ENCODE peak calls at places on chromosome X, in six cellular contexts. N is upper lobe of left lung, G is HepG2, A is A549, L is GM12878, I is K562. T is an unnamed sample.

GRCh38 chrX:67544281-67544680 is 460 bp downstream of the AR start:
- ATAC-seq in N (peak; percentile 39), G (no peak), A (peak; percentile 42), L (no peak), I (no peak), T (peak; percentile 26)

GRCh38 chrX:119069128-119069527 is 3.7 kb upstream of the CT47C1 start:
- ATAC-seq in N (no peak), G (no peak), A (no peak), L (no peak), I (no peak), T (no peak)

GRCh38 chrX:30659421-30659820 is 6.2 kb downstream of the GK start:
- ATAC-seq in N (peak; percentile 53), G (no peak), A (no peak), L (peak; percentile 53), I (peak; percentile 77), T (no peak)

GRCh38 chrX:153582896-153583295 is 16.0 kb downstream of the CCNQ start:
- ATAC-seq in N (no peak), G (peak; percentile 55), A (no peak), L (peak; percentile 100), I (peak; percentile 89), T (no peak)

GRCh38 chrX:87900320-87900908 is 382.8 kb downstream of the KLHL4 start:
- ATAC-seq in N (no peak), G (no peak), A (no peak), L (peak; percentile 91), I (no peak), T (no peak)

GRCh38 chrX:148670277-148670676 is 169.9 kb downstream of the AFF2 start:
- ATAC-seq in N (no peak), G (no peak), A (no peak), L (no peak), I (no peak), T (no peak)

GRCh38 chrX:100643943-100644587 is at the start of gene SRPX2:
- ATAC-seq in N (peak; percentile 90), G (no peak), A (peak; percentile 98), L (no peak), I (no peak), T (peak; percentile 91)

GRCh38 chrX:148647666-148648065 is 147.2 kb downstream of the AFF2 start:
- ATAC-seq in N (no peak), G (no peak), A (no peak), L (no peak), I (no peak), T (no peak)

GRCh38 chrX:115665122-115665521 is 104.1 kb downstream of the PLS3 start:
- ATAC-seq in N (no peak), G (no peak), A (no peak), L (no peak), I (no peak), T (no peak)

GRCh38 chrX:148535639-148536038 is 35.2 kb downstream of the AFF2 start:
- ATAC-seq in N (no peak), G (no peak), A (no peak), L (no peak), I (no peak), T (no peak)

GRCh38 chrX:39451061-39451460 is 646.7 kb downstream of the BCOR start:
- ATAC-seq in N (no peak), G (no peak), A (no peak), L (no peak), I (no peak), T (no peak)

GRCh38 chrX:44267116-44267515 is 76.4 kb downstream of the EFHC2 start:
- ATAC-seq in N (no peak), G (no peak), A (no peak), L (no peak), I (no peak), T (no peak)

GRCh38 chrX:65480960-65481359 is 53.6 kb downstream of the LAS1L start:
- ATAC-seq in N (no peak), G (no peak), A (no peak), L (no peak), I (no peak), T (no peak)

GRCh38 chrX:125203737-125204578 is 115.7 kb upstream of the TEX13C start:
- ATAC-seq in N (peak; percentile 79), G (no peak), A (peak; percentile 50), L (no peak), I (peak; percentile 88), T (peak; percentile 59)

GRCh38 chrX:82711432-82711831 is 796.7 kb upstream of the POU3F4 start:
- ATAC-seq in N (no peak), G (no peak), A (no peak), L (no peak), I (no peak), T (no peak)

GRCh38 chrX:20720954-20721626 is 454.4 kb upstream of the RPS6KA3 start:
- ATAC-seq in N (no peak), G (peak; percentile 69), A (no peak), L (no peak), I (no peak), T (no peak)

GRCh38 chrX:150409964-150410363 is 46.8 kb downstream of the MAMLD1 start:
- ATAC-seq in N (no peak), G (no peak), A (no peak), L (no peak), I (no peak), T (no peak)

GRCh38 chrX:44935640-44936039 is 62.7 kb downstream of the KDM6A start:
- ATAC-seq in N (no peak), G (no peak), A (no peak), L (no peak), I (no peak), T (no peak)

GRCh38 chrX:144566592-144566991 is 680.7 kb upstream of the SPANXN1 start:
- ATAC-seq in N (no peak), G (no peak), A (no peak), L (peak; percentile 49), I (no peak), T (no peak)

GRCh38 chrX:111407948-111408347 is 4.0 kb downstream of the DCX start:
- ATAC-seq in N (no peak), G (no peak), A (no peak), L (no peak), I (no peak), T (no peak)

GRCh38 chrX:43849173-43849572 is 33.1 kb downstream of the MAOB start:
- ATAC-seq in N (no peak), G (no peak), A (no peak), L (no peak), I (no peak), T (no peak)

GRCh38 chrX:18098704-18099103 is 122.0 kb downstream of the BEND2 start:
- ATAC-seq in N (no peak), G (no peak), A (no peak), L (no peak), I (no peak), T (no peak)

GRCh38 chrX:47482065-47482511 is 934 bp downstream of the ZNF41 start:
- ATAC-seq in N (no peak), G (no peak), A (peak; percentile 24), L (peak; percentile 7), I (peak; percentile 3), T (no peak)

GRCh38 chrX:119495734-119496520 is 27.7 kb downstream of the SLC25A5 start:
- ATAC-seq in N (no peak), G (peak; percentile 96), A (peak; percentile 79), L (no peak), I (peak; percentile 44), T (no peak)

GRCh38 chrX:21944136-21944615 is 3.7 kb downstream of the SMS start:
- ATAC-seq in N (no peak), G (no peak), A (no peak), L (no peak), I (no peak), T (no peak)

GRCh38 chrX:11908371-11908770 is 150.3 kb downstream of the MSL3 start:
- ATAC-seq in N (no peak), G (peak; percentile 76), A (peak; percentile 76), L (peak; percentile 99), I (peak; percentile 83), T (no peak)

GRCh38 chrX:31397119-31397518 is 325.3 kb upstream of the FTHL17 start:
- ATAC-seq in N (no peak), G (no peak), A (no peak), L (no peak), I (no peak), T (no peak)

DNA sequence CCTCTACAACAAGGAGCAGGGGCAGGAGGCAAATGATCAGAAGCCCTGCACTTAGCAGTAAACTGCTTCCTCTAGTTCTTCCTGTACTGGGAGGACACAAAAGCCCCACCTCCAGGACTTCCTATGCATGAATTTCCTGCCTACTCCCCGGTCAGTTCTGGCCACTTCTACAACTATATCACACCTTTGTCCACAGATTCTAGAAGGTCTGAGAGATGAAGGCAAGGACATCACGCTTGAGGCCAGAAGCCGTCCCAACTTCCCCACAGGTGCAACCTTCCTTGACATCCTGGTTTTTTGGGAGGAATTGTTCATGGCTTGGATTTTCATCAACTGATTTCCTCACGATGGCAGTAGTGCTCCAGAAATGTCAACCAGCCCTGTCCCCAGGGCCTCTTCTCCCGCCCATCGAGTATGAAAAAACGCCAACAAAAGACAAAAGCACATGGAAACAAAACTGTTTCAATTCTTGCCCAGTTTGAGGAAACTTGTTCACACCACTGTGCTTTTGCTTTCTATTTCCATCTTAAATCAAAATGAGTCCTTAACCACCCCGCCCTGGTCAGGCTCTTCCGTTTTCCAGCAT is 206.5 kb upstream of the STK26 start:
- ATAC-seq in N (peak; percentile 83), G (no peak), A (peak; percentile 71), L (peak; percentile 66), I (no peak), T (peak; percentile 90)
- TF ChIP-seq EP300 in N (no peak), G (no peak), A (no peak), L (peak; percentile 15), I (no peak), T (no peak)

GRCh38 chrX:41474726-41475100 is 27.6 kb downstream of the NYX start:
- ATAC-seq in N (no peak), G (peak; percentile 23), A (no peak), L (no peak), I (no peak), T (no peak)
- TF ChIP-seq CTCF in N (no peak), G (no peak), A (no peak), L (no peak), I (no peak), T (no peak)

DNA sequence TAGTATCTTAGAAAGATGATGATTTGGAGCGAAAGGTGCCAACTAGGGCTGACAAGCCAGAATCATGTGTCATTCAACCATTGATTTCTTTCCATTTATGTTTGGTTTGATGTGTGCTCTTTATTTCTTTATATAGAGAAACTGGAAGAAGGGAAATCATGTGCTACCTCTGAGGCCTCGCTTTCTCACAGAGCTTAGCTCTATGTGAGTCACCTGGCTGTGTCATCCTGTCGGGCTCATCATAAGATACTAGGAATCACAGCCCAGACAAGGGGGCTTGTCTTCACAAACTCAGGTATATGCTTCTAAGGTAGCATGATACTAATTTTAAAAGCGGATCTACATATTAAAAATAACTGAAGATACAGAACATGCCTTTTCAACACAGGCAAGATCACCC is 81.7 kb upstream of the GPM6B start:
- ATAC-seq in N (no peak), G (no peak), A (no peak), L (no peak), I (no peak), T (no peak)
- TF ChIP-seq EP300 in N (no peak), G (no peak), A (no peak), L (no peak), I (no peak), T (no peak)

DNA sequence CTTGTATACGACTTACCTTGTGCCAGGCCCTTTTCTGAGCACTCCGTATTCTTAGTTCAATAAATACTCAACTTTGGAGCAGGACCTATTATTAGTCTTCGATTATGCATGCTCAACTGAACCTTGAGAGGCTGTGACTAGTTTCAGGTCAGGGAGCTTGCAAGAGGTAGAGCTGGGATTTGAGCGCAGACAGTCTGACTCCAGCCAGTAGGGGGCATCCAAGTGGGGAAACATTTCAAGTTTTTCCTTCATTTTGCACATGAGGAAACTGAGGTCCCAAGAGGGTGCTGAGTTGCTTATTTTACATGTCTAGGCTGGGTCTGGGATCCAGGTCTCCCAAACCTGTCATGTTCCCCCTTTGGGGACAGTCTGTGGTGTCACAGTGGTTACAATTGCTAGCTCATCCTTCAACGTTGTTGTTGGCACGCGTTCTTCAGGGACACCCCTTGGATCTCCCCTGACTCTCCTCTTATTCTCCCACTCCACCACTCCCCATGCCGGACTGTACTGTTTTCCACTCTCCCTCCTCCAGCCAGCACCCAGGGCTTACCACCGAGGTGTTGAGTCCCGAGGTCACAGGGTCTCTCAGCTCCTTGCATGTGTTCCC is 6.7 kb upstream of the PRICKLE3 start:
- ATAC-seq in N (no peak), G (no peak), A (no peak), L (no peak), I (no peak), T (no peak)
- TF ChIP-seq CTCF in N (peak; percentile 31), G (peak; percentile 64), A (peak; percentile 54), L (peak; percentile 57), I (peak; percentile 57), T (peak; percentile 33)